ENCODE peak calls at places on chromosomes 11 and 22, in six cellular contexts. F is ovary, Y is uterus, X is kidney, W is AG09309, N is SJCRH30. L is an unnamed sample.

GRCh38 chr11:46560300-46561025 is 33.4 kb downstream of the AMBRA1 start:
- DNase-seq in Y (no peak), N (no peak), X (no peak), W (no peak), F (no peak), L (no peak)

GRCh38 chr11:28566643-28567042 is 458.5 kb downstream of the METTL15 start:
- DNase-seq in F (peak), Y (peak), W (peak), N (no peak), X (peak), L (peak)

GRCh38 chr11:11311169-11311568 is 41.9 kb downstream of the CSNK2A3 start:
- DNase-seq in X (no peak), F (no peak), N (no peak), Y (no peak), W (no peak), L (no peak)

GRCh38 chr22:50684986-50685385 is 12.4 kb downstream of the SHANK3 start:
- DNase-seq in F (no peak), W (no peak), X (no peak), Y (no peak), N (no peak), L (no peak)

GRCh38 chr11:75344186-75344585 is 7.3 kb downstream of the ARRB1 start:
- DNase-seq in F (peak), X (peak), W (no peak), Y (no peak), N (no peak), L (no peak)

GRCh38 chr22:46649176-46650077 is 29.2 kb downstream of the GRAMD4 start:
- DNase-seq in X (no peak), F (peak), W (no peak), Y (no peak), N (peak), L (no peak)

GRCh38 chr11:123601737-123602136 is 52.7 kb downstream of the SCN3B start:
- DNase-seq in F (no peak), N (no peak), X (no peak), Y (no peak), W (no peak), L (no peak)

GRCh38 chr11:63427971-63428508 is 58.5 kb downstream of the SLC22A9 start:
- DNase-seq in F (no peak), Y (no peak), W (no peak), N (no peak), X (no peak), L (no peak)

GRCh38 chr11:27358306-27358705 is 4.7 kb downstream of the CCDC34 start:
- DNase-seq in X (no peak), W (peak), F (no peak), N (no peak), Y (no peak), L (no peak)

GRCh38 chr11:12185106-12185690 is 74.8 kb downstream of the MICAL2 start:
- DNase-seq in Y (no peak), F (no peak), W (no peak), N (no peak), X (no peak), L (no peak)

GRCh38 chr11:70828498-70829159 is 423.7 kb downstream of the SHANK2 start:
- DNase-seq in F (no peak), W (no peak), N (no peak), X (no peak), Y (no peak), L (no peak)

GRCh38 chr11:34837246-34837856 is 78.8 kb downstream of the APIP start:
- DNase-seq in X (no peak), F (no peak), W (no peak), N (no peak), Y (no peak), L (no peak)

GRCh38 chr11:19225599-19225998 is 15.1 kb downstream of the E2F8 start:
- DNase-seq in Y (no peak), W (no peak), N (no peak), F (no peak), X (no peak), L (no peak)

GRCh38 chr11:126137146-126137545 is 74.3 kb downstream of the RPUSD4 start:
- DNase-seq in X (no peak), Y (no peak), N (no peak), F (no peak), W (no peak), L (no peak)

GRCh38 chr22:45072322-45072903 is 62.6 kb upstream of the PHF21B start:
- DNase-seq in X (peak), N (peak), Y (no peak), W (no peak), F (no peak), L (no peak)

GRCh38 chr11:67369801-67370284 is 3.6 kb downstream of the CLCF1 start:
- DNase-seq in N (no peak), Y (peak), X (no peak), W (no peak), F (no peak), L (no peak)
- H3K4me3 ChIP-seq in N (no peak), Y (peak), X (no peak), W (peak), F (no peak), L (no peak)

DNA sequence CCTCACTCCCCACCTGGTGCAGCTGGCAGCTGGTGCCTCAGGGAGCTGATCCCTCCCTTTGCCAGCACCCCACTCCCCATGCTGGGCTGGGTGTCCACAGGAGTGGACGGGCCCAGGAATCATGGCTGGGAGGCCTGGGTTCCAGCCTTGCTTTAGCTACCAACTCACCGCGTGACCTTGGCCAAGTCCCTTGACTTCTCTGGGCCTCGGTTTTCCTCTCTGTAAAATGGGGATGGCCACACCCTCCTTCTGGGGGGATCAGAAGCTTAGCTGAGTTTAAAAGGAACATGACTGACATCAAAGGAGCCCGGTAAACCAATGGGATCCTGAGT is 116.9 kb downstream of the KIAA1671 start:
- DNase-seq in N (no peak), W (no peak), Y (no peak), F (no peak), X (no peak), L (no peak)
- H3K4me3 ChIP-seq in N (no peak), W (no peak), Y (no peak), F (no peak), X (no peak), L (no peak)

GRCh38 chr11:87076260-87076783 is 38.6 kb downstream of the TMEM135 start:
- DNase-seq in N (no peak), X (no peak), Y (no peak), W (no peak), F (no peak), L (no peak)

GRCh38 chr11:87082590-87082989 is 44.9 kb downstream of the TMEM135 start:
- DNase-seq in X (no peak), W (no peak), Y (no peak), N (no peak), F (no peak), L (no peak)

GRCh38 chr11:87083029-87083428 is 45.3 kb downstream of the TMEM135 start:
- DNase-seq in N (no peak), X (no peak), F (no peak), Y (no peak), W (no peak), L (no peak)

GRCh38 chr11:87076874-87077429 is 39.2 kb downstream of the TMEM135 start:
- DNase-seq in W (no peak), X (no peak), F (no peak), Y (no peak), N (no peak), L (no peak)

GRCh38 chr11:87081358-87081757 is 43.6 kb downstream of the TMEM135 start:
- DNase-seq in N (no peak), Y (no peak), X (no peak), W (no peak), F (no peak), L (no peak)
- H3K4me3 ChIP-seq in N (no peak), Y (no peak), X (peak), W (no peak), F (no peak), L (no peak)

GRCh38 chr11:128468106-128468505 is 119.3 kb downstream of the ETS1 start:
- DNase-seq in X (no peak), F (no peak), Y (no peak), N (no peak), W (no peak), L (no peak)

GRCh38 chr11:128467041-128467440 is 120.3 kb downstream of the ETS1 start:
- DNase-seq in F (no peak), N (no peak), Y (no peak), X (no peak), W (no peak), L (no peak)

GRCh38 chr11:128465946-128466688 is 121.2 kb downstream of the ETS1 start:
- DNase-seq in X (no peak), W (no peak), Y (no peak), F (no peak), N (no peak), L (no peak)

GRCh38 chr11:128469220-128469619 is 118.1 kb downstream of the ETS1 start:
- DNase-seq in X (no peak), F (no peak), N (no peak), Y (no peak), W (no peak), L (no peak)

GRCh38 chr11:128467610-128468041 is 119.7 kb downstream of the ETS1 start:
- DNase-seq in W (peak), X (peak), Y (peak), F (no peak), N (peak), L (no peak)
- H3K4me3 ChIP-seq in W (no peak), X (no peak), Y (no peak), F (no peak), N (no peak), L (no peak)

DNA sequence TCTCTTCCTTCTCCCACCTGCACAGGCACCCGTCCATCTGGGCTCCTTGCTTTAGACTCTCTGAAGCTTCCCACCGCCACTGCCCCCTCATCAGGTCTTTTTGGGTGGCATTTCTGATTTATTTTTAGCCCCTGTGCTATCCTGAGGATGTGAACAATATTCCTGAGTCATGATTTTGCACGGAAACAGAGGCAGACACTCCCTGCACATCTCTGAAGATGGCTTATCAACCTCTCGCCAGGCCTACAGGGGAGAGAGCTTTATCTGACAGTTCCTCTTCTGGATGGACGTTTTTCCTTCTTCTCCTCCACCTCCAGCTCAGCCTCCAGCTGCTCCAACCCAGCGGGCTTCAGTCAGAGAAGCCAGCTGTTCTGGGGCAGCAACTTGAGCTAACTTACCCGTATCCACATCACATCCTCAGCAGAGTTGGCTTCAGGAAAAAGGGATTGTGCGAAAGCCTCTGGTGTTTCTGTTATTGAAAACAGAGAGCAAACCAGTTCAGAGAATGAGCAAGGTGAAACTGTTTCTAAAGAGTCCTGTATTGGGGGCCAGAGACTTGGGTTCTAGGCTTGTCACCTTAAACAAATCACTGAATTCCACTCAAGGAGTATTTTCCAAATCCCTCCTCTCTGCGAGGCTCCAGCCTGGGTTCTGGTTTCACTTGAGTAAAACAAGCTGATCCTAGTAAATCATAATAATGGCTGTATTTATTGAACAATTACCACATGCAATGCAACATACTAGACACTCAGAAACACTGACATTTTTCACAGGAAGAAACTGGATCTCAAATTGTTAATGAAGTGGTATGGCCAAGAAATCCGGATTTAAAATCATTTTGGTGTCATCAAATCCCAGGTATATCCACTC is 33.2 kb upstream of the ETS1 start:
- DNase-seq in W (no peak), Y (no peak), F (no peak), X (peak), N (peak), L (no peak)
- H3K4me3 ChIP-seq in W (no peak), Y (no peak), F (no peak), X (no peak), N (no peak), L (no peak)

DNA sequence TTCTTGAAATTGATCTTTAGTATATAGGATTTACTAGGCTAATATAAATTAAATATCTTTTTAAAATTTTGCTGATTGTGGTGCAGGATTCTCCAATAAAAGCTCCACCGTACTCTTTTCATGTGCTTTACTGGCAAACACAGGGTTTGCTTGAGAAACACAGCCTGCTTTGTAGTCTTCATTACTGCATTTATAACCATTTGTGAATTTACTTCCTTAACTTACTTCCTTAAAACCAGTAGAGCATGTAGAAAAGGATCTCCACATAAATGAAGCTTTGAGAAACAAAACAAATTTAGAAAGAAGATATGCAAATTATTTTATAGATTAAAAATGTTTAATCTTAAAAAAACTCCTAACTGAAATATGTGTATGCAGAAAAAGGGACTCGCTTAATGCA is 28.8 kb downstream of the SWAP70 start:
- DNase-seq in X (no peak), Y (no peak), F (no peak), W (no peak), N (no peak), L (no peak)
- H3K4me3 ChIP-seq in X (no peak), Y (no peak), F (no peak), W (no peak), N (no peak), L (no peak)

GRCh38 chr11:10304495-10305261 is at the start of gene ADM:
- DNase-seq in W (peak), X (peak), F (peak), N (peak), Y (peak), L (peak)

GRCh38 chr11:10302294-10302743 is 2.6 kb upstream of the ADM start:
- DNase-seq in W (no peak), N (no peak), Y (no peak), F (no peak), X (no peak), L (peak)

GRCh38 chr11:10302744-10303557 is 1.9 kb upstream of the ADM start:
- DNase-seq in N (no peak), F (peak), Y (peak), W (no peak), X (peak), L (peak)

GRCh38 chr11:10303558-10304363 is 1.1 kb upstream of the ADM start:
- DNase-seq in F (no peak), W (no peak), X (peak), Y (peak), N (no peak), L (no peak)

GRCh38 chr11:10301656-10302293 is 3.1 kb upstream of the ADM start:
- DNase-seq in Y (no peak), X (no peak), F (no peak), W (no peak), N (no peak), L (no peak)
- H3K4me3 ChIP-seq in Y (no peak), X (peak), F (no peak), W (peak), N (peak), L (no peak)

L was measured in lung.